ENCODE peak calls at places on chromosome 20, in ten cellular contexts. U, G, C, A, D, E, Y, Z, F and R are unnamed samples.

GRCh38 chr20:45044084-45044573 is 56.8 kb downstream of the KCNS1 start:
- DNase-seq in U (no peak), G (peak), C (no peak), A (peak), D (peak), E (peak), Y (peak), Z (peak), F (peak), R (peak)

GRCh38 chr20:42901689-42902518 is 287.8 kb downstream of the PTPRT start:
- DNase-seq in U (no peak), G (no peak), C (peak), A (no peak), D (no peak), E (no peak), Y (no peak), Z (no peak), F (no peak), R (no peak)

GRCh38 chr20:38181207-38181693 is 16.2 kb upstream of the TGM2 start:
- DNase-seq in U (no peak), G (no peak), C (no peak), A (no peak), D (peak), E (no peak), Y (no peak), Z (no peak), F (no peak), R (no peak)

GRCh38 chr20:16061394-16061793 is 511.9 kb downstream of the KIF16B start:
- DNase-seq in U (no peak), G (no peak), C (no peak), A (no peak), D (no peak), E (no peak), Y (no peak), Z (no peak), F (no peak), R (no peak)

GRCh38 chr20:23624307-23624706 is 13.4 kb downstream of the CST3 start:
- DNase-seq in U (no peak), G (no peak), C (no peak), A (no peak), D (no peak), E (no peak), Y (peak), Z (no peak), F (no peak), R (no peak)

GRCh38 chr20:63520939-63521601 is 505 bp downstream of the PPDPF start:
- DNase-seq in U (peak), G (peak), C (peak), A (no peak), D (peak), E (peak), Y (peak), Z (peak), F (peak), R (peak)

GRCh38 chr20:49615401-49616153 is 47.6 kb upstream of the PTGIS start:
- DNase-seq in U (no peak), G (peak), C (peak), A (no peak), D (no peak), E (no peak), Y (no peak), Z (no peak), F (no peak), R (no peak)

GRCh38 chr20:23214903-23215302 is 128.8 kb upstream of the CD93 start:
- DNase-seq in U (no peak), G (no peak), C (no peak), A (no peak), D (no peak), E (no peak), Y (no peak), Z (no peak), F (no peak), R (no peak)

GRCh38 chr20:60071965-60072364 is 113.7 kb downstream of the CDH26 start:
- DNase-seq in U (no peak), G (peak), C (no peak), A (no peak), D (no peak), E (no peak), Y (peak), Z (no peak), F (no peak), R (peak)

GRCh38 chr20:15265910-15266309 is 928.5 kb upstream of the FLRT3 start:
- DNase-seq in U (no peak), G (no peak), C (no peak), A (no peak), D (no peak), E (no peak), Y (no peak), Z (no peak), F (no peak), R (no peak)

GRCh38 chr20:59645761-59646171 is 41.4 kb downstream of the PHACTR3 start:
- DNase-seq in U (no peak), G (no peak), C (no peak), A (no peak), D (no peak), E (no peak), Y (no peak), Z (no peak), F (peak), R (no peak)

GRCh38 chr20:48831702-48832422 is 4.1 kb upstream of the PREX1 start:
- DNase-seq in U (no peak), G (peak), C (peak), A (no peak), D (no peak), E (peak), Y (peak), Z (no peak), F (no peak), R (peak)

GRCh38 chr20:32628960-32629530 is 43.9 kb upstream of the NOL4L start:
- DNase-seq in U (no peak), G (no peak), C (no peak), A (no peak), D (no peak), E (no peak), Y (no peak), Z (no peak), F (no peak), R (no peak)

GRCh38 chr20:13373400-13373799 is 152.3 kb downstream of the ISM1 start:
- DNase-seq in U (no peak), G (no peak), C (no peak), A (no peak), D (no peak), E (no peak), Y (no peak), Z (no peak), F (no peak), R (no peak)

GRCh38 chr20:21607971-21608735 is 94.3 kb upstream of the NKX2-2 start:
- DNase-seq in U (no peak), G (no peak), C (no peak), A (no peak), D (peak), E (no peak), Y (no peak), Z (no peak), F (no peak), R (peak)

GRCh38 chr20:49969234-49969633 is 13.5 kb upstream of the SNAI1 start:
- DNase-seq in U (no peak), G (no peak), C (no peak), A (no peak), D (no peak), E (no peak), Y (no peak), Z (no peak), F (no peak), R (no peak)